ENCODE peak calls at places on chromosomes 1 and 21, in six cellular contexts. D, V, W, E, Y and Q are unnamed samples.

GRCh38 chr1:17688217-17688810 is 66.8 kb upstream of the ACTL8 start:
- DNase-seq in D (no peak), V (no peak), W (no peak), E (no peak), Y (no peak), Q (no peak)

GRCh38 chr1:196997428-196997827 is 20.1 kb downstream of the CFHR5 start:
- DNase-seq in D (peak), V (no peak), W (no peak), E (no peak), Y (peak), Q (peak)

GRCh38 chr1:215405211-215405610 is 161.9 kb upstream of the KCTD3 start:
- DNase-seq in D (no peak), V (no peak), W (no peak), E (no peak), Y (no peak), Q (no peak)

GRCh38 chr1:54615531-54616245 is 7.6 kb downstream of the FAM151A start:
- DNase-seq in D (no peak), V (no peak), W (no peak), E (no peak), Y (peak), Q (no peak)

GRCh38 chr1:159931101-159931816 is 6.0 kb upstream of the TAGLN2 start:
- DNase-seq in D (no peak), V (no peak), W (no peak), E (no peak), Y (no peak), Q (no peak)

GRCh38 chr1:30033276-30034104 is 689.9 kb downstream of the MATN1 start:
- DNase-seq in D (no peak), V (no peak), W (no peak), E (no peak), Y (no peak), Q (no peak)

GRCh38 chr1:117826119-117826518 is 103.3 kb downstream of the GDAP2 start:
- DNase-seq in D (no peak), V (no peak), W (no peak), E (no peak), Y (no peak), Q (no peak)

GRCh38 chr1:229781453-229781852 is 155.4 kb downstream of the URB2 start:
- DNase-seq in D (no peak), V (peak), W (peak), E (peak), Y (no peak), Q (no peak)

GRCh38 chr1:21560916-21561638 is 51.9 kb downstream of the ALPL start:
- DNase-seq in D (no peak), V (no peak), W (no peak), E (peak), Y (no peak), Q (no peak)

GRCh38 chr1:164515932-164516331 is 43.1 kb upstream of the PBX1 start:
- DNase-seq in D (peak), V (no peak), W (no peak), E (no peak), Y (no peak), Q (peak)

GRCh38 chr1:29096255-29096896 is 27.3 kb downstream of the TMEM200B start:
- DNase-seq in D (no peak), V (no peak), W (no peak), E (no peak), Y (no peak), Q (no peak)

GRCh38 chr1:26555550-26555981 is 26.0 kb downstream of the RPS6KA1 start:
- DNase-seq in D (peak), V (no peak), W (no peak), E (no peak), Y (no peak), Q (no peak)

GRCh38 chr1:18619467-18619835 is 11.2 kb upstream of the PAX7 start:
- DNase-seq in D (no peak), V (no peak), W (no peak), E (no peak), Y (no peak), Q (no peak)

GRCh38 chr1:66492424-66492823 is 41.5 kb upstream of the SGIP1 start:
- DNase-seq in D (no peak), V (no peak), W (no peak), E (no peak), Y (no peak), Q (peak)

DNA sequence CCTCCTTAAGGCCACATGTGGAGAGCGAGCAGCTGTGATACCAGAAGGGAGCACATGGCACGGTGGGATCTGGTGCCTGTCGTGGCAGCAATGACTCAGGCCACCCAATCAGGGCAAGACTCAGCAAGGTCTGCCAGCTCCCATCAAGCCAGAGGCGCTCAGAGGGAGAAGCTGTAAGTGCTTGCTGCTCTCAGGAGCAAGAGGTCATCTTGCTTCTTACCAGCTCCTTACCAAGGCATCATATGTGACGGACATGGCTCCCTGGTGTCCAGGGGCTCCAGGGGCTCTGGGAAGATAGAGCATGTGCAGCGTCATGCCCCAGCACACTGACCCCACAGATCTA is 72.9 kb downstream of the ITPKB start:
- DNase-seq in D (no peak), V (no peak), W (no peak), E (peak), Y (no peak), Q (no peak)
- H3K4me3 ChIP-seq in D (no peak), V (no peak), W (no peak), E (no peak), Y (no peak), Q (no peak)

GRCh38 chr1:10432910-10433785 is 2.9 kb downstream of the CENPS start:
- DNase-seq in D (no peak), V (no peak), W (no peak), E (no peak), Y (no peak), Q (no peak)

GRCh38 chr1:10428956-10429355 is 1.3 kb upstream of the CENPS start:
- DNase-seq in D (no peak), V (no peak), W (no peak), E (no peak), Y (no peak), Q (no peak)

GRCh38 chr1:10429868-10430215 is 391 bp upstream of the CENPS start:
- DNase-seq in D (peak), V (no peak), W (no peak), E (no peak), Y (no peak), Q (no peak)

GRCh38 chr1:10430216-10431064 is at the start of gene CENPS:
- DNase-seq in D (peak), V (peak), W (peak), E (peak), Y (peak), Q (peak)

DNA sequence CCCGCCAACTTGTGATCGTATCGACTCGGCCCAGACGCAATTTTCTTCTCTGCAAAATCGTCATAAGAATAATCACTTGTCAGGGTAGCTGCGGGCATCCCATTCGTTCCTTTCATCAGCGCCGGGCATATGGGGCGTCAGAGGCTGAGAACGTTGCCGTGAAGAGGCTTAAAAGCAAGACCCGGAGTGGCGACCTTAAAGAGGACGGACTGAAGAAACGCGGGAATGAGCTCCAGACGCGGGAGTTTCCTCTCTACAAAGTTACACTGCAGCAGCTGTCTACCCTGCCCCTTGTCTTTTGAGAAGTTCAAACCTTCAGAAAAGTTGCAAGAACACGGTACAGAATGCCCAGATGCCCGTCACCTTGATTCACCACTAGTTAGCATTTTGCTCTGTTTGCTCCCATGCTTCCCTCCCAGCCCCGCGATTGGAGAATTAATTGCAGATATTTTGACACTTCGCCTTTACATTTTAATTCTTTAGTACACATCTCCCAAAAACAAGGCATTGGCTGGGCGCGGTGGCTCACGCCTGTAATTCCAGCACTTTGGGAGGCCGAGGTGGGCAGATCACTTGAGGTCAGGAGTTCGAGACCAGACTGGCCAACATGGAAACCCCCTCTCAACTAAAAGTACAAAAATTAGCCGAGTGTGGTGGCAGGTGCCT is 965 bp downstream of the CENPS start:
- DNase-seq in D (peak), V (no peak), W (no peak), E (no peak), Y (peak), Q (peak)
- TF ChIP-seq CTCF in D (no peak), V (no peak), W (no peak), E (no peak), Y (no peak), Q (no peak)

GRCh38 chr21:38810826-38811164 is 5.1 kb downstream of the ETS2 start:
- DNase-seq in D (no peak), V (no peak), W (no peak), E (no peak), Y (no peak), Q (no peak)

GRCh38 chr21:38807987-38808386 is 2.3 kb downstream of the ETS2 start:
- DNase-seq in D (no peak), V (no peak), W (no peak), E (no peak), Y (no peak), Q (no peak)

GRCh38 chr21:38811257-38811656 is 5.5 kb downstream of the ETS2 start:
- DNase-seq in D (peak), V (no peak), W (no peak), E (no peak), Y (peak), Q (peak)

GRCh38 chr21:38809170-38809878 is 3.6 kb downstream of the ETS2 start:
- DNase-seq in D (no peak), V (no peak), W (no peak), E (no peak), Y (no peak), Q (no peak)

GRCh38 chr21:38810034-38810825 is 4.5 kb downstream of the ETS2 start:
- DNase-seq in D (no peak), V (no peak), W (no peak), E (no peak), Y (no peak), Q (no peak)
- H3K4me3 ChIP-seq in D (no peak), V (no peak), W (no peak), E (peak), Y (peak), Q (no peak)

DNA sequence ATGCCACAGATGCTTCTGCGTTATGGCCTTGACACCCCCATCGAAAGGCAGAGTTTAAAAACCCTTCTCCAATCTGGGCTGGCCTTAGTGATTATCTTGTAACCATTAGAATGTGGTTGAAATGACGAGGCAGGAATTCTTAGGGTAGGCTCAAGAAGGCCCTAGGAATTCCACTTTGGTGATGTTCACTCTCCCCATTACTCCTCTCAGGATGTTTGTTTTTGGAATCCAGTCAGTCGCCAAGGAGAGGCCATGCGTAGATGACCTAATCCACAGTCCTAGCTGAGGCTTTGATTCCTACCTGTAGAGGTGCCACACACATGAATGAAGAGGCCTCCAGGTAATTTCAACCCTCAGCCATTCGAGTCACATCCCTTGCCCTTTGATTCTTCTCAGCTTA is 318.2 kb downstream of the NEGR1 start:
- DNase-seq in D (no peak), V (no peak), W (no peak), E (no peak), Y (no peak), Q (no peak)
- TF ChIP-seq CTCF in D (no peak), V (no peak), W (no peak), E (no peak), Y (no peak), Q (no peak)

DNA sequence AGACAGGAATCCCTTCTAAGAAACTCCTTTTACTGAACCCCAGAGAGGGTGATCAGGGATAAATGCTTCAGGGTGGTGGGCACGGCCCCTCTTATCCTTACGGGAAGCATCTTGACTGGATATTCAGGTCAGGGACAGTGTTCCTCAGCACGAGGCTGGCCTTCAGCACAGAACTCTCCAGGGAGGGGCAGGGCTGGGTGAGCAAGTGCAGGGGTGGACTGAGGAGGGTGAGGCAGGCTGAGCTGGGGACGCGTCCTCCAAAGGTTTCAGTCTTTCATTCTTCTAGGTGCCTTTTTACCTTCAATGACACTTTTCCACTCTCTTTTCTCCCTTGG is 52.3 kb downstream of the RASSF5 start:
- DNase-seq in D (no peak), V (no peak), W (no peak), E (no peak), Y (no peak), Q (no peak)
- H3K4me3 ChIP-seq in D (no peak), V (no peak), W (no peak), E (peak), Y (no peak), Q (no peak)

GRCh38 chr1:228337711-228338520 is 68.7 kb downstream of the TRIM11 start:
- DNase-seq in D (no peak), V (no peak), W (peak), E (peak), Y (no peak), Q (no peak)

GRCh38 chr1:228335406-228336307 is 71.0 kb downstream of the TRIM11 start:
- DNase-seq in D (no peak), V (no peak), W (peak), E (peak), Y (no peak), Q (no peak)

GRCh38 chr1:228337031-228337564 is 69.5 kb downstream of the TRIM11 start:
- DNase-seq in D (no peak), V (no peak), W (peak), E (peak), Y (no peak), Q (no peak)

GRCh38 chr1:228334954-228335353 is 71.7 kb downstream of the TRIM11 start:
- DNase-seq in D (no peak), V (no peak), W (peak), E (peak), Y (no peak), Q (no peak)

DNA sequence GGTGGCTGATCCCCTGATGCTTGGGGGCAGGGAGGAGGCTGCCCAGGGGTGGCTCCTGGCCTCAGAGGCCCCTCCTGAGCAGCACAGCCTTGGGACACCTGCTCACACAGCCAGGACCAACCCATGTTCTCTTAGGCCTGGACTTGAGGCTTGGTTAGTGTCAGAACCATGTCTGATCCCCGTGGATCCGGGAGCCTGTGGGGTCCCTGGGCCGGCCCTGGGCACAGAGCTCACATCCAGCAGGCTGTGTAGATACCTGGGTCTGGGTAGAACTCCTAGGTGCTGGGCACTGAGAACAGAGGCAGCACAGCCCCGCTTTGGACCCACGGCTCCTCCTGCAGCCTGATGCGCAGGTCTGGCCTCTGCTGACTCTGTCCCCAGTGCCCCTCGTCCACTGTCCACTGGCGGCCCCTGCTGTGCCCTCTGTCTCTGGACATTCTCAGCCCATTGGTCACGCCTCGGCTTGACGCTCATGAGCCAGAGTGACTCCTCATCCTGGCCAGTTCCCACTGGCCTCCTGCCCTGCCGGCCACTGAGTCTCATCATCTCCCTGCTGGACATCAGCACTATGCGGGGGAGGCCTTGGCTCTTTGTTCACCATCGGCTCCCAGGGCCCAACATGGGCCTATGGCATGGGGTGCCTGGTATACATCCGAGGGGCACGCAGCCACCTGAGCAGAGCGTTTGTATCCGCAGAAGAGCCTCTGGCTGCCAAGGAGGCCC is 70.2 kb downstream of the TRIM11 start:
- DNase-seq in D (no peak), V (no peak), W (peak), E (peak), Y (no peak), Q (no peak)
- TF ChIP-seq CTCF in D (no peak), V (no peak), W (no peak), E (no peak), Y (no peak), Q (no peak)

GRCh38 chr1:3746389-3746783 is 5.9 kb upstream of the CCDC27 start:
- DNase-seq in D (no peak), V (no peak), W (no peak), E (peak), Y (no peak), Q (no peak)
- H3K4me3 ChIP-seq in D (peak), V (no peak), W (peak), E (peak), Y (peak), Q (peak)